ENCODE peak calls at places on chromosomes 3 and 15, in four cellular contexts. One of them, this sample, is unnamed.

GRCh38 chr15:57312323-57313133 is 63.8 kb upstream of the CGNL1 start:
- DNase-seq in lung: no peak
- DNase-seq in cardiac fibroblast: no peak
- DNase-seq in astrocyte: no peak
- DNase-seq in this sample: no peak

GRCh38 chr15:63256433-63256884 is 20.9 kb upstream of the APH1B start:
- DNase-seq in lung: no peak
- DNase-seq in cardiac fibroblast: peak
- DNase-seq in astrocyte: peak
- DNase-seq in this sample: peak

GRCh38 chr3:64627471-64628321 is 60.1 kb downstream of the ADAMTS9 start:
- DNase-seq in lung: no peak
- DNase-seq in cardiac fibroblast: no peak
- DNase-seq in astrocyte: no peak
- DNase-seq in this sample: no peak

GRCh38 chr3:186589856-186590579 is 19.5 kb downstream of the DNAJB11 start:
- DNase-seq in lung: peak
- DNase-seq in cardiac fibroblast: peak
- DNase-seq in astrocyte: peak
- DNase-seq in this sample: no peak

GRCh38 chr15:80567721-80568157 is 127.4 kb upstream of the ABHD17C start:
- DNase-seq in lung: peak
- DNase-seq in cardiac fibroblast: peak
- DNase-seq in astrocyte: peak
- DNase-seq in this sample: peak

GRCh38 chr15:73773428-73773827 is 20.3 kb upstream of the INSYN1 start:
- DNase-seq in lung: no peak
- DNase-seq in cardiac fibroblast: no peak
- DNase-seq in astrocyte: no peak
- DNase-seq in this sample: no peak

GRCh38 chr3:71511037-71511436 is 72.5 kb downstream of the FOXP1 start:
- DNase-seq in lung: no peak
- DNase-seq in cardiac fibroblast: peak
- DNase-seq in astrocyte: peak
- DNase-seq in this sample: no peak

GRCh38 chr15:73081321-73081958 is 29.2 kb downstream of the NEO1 start:
- DNase-seq in lung: no peak
- DNase-seq in cardiac fibroblast: peak
- DNase-seq in astrocyte: peak
- DNase-seq in this sample: peak

GRCh38 chr3:41158947-41159346 is 40.4 kb upstream of the CTNNB1 start:
- DNase-seq in lung: peak
- DNase-seq in cardiac fibroblast: no peak
- DNase-seq in astrocyte: peak
- DNase-seq in this sample: no peak

GRCh38 chr3:42271786-42272185 is 5.8 kb upstream of the CCK start:
- DNase-seq in lung: no peak
- DNase-seq in cardiac fibroblast: no peak
- DNase-seq in astrocyte: no peak
- DNase-seq in this sample: no peak
- H3K4me3 ChIP-seq in lung: no peak
- H3K4me3 ChIP-seq in cardiac fibroblast: no peak
- H3K4me3 ChIP-seq in astrocyte: no peak
- H3K4me3 ChIP-seq in this sample: no peak

DNA sequence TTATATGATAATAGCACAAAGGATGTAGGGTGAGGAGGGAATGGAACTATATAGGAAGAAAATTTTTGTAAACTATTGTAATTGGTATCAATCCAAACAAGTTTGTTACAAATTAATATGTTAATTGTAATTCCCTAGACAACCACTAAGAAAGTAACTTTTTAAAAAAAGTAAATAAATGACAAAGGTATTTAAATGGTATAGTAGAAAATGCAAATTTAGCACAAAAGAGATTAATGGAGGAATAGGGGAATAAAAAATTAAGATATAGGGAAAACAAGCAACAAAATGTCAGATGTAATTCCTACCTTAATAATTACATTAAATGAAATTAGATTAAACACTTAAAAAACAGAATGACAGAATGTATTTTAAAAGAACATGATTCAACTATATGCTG is 60.3 kb downstream of the TIMP4 start:
- DNase-seq in lung: no peak
- DNase-seq in cardiac fibroblast: no peak
- DNase-seq in astrocyte: no peak
- DNase-seq in this sample: no peak
- TF ChIP-seq CTCF in lung: no peak
- TF ChIP-seq CTCF in cardiac fibroblast: peak
- TF ChIP-seq CTCF in astrocyte: no peak
- TF ChIP-seq CTCF in this sample: no peak

DNA sequence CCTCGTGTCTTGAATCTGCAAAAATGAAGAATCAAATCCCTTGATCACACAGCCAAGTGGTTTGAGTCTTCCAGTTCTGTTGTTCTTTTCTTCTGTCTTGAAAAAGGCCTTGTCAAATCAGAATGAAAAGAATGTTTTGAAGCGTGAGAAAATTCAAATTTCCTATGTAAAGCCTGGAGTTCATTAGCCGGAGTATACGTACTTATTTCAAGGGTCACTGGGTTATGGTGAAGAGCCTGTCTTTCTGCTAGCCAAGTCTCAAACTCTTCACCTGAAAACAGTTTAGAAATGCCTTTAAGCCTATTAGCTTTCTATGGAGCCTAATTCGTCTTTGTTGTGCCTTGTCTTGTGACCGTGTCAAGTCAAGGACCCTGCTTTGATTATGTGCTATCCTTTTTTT is 185.1 kb upstream of the NECTIN3 start:
- DNase-seq in lung: no peak
- DNase-seq in cardiac fibroblast: no peak
- DNase-seq in astrocyte: no peak
- DNase-seq in this sample: no peak
- H3K4me3 ChIP-seq in lung: no peak
- H3K4me3 ChIP-seq in cardiac fibroblast: no peak
- H3K4me3 ChIP-seq in astrocyte: no peak
- H3K4me3 ChIP-seq in this sample: no peak

GRCh38 chr15:99253381-99254090 is 2.3 kb downstream of the LRRC28 start:
- DNase-seq in lung: no peak
- DNase-seq in cardiac fibroblast: peak
- DNase-seq in astrocyte: peak
- DNase-seq in this sample: peak
- TF ChIP-seq CTCF in lung: no peak
- TF ChIP-seq CTCF in cardiac fibroblast: no peak
- TF ChIP-seq CTCF in astrocyte: no peak
- TF ChIP-seq CTCF in this sample: no peak

GRCh38 chr3:165210727-165211126 is 14.5 kb upstream of the SLITRK3 start:
- DNase-seq in lung: no peak
- DNase-seq in cardiac fibroblast: no peak
- DNase-seq in astrocyte: no peak
- DNase-seq in this sample: no peak

GRCh38 chr3:165202995-165203394 is 6.8 kb upstream of the SLITRK3 start:
- DNase-seq in lung: no peak
- DNase-seq in cardiac fibroblast: no peak
- DNase-seq in astrocyte: no peak
- DNase-seq in this sample: no peak

GRCh38 chr3:165210132-165210531 is 13.9 kb upstream of the SLITRK3 start:
- DNase-seq in lung: no peak
- DNase-seq in cardiac fibroblast: no peak
- DNase-seq in astrocyte: no peak
- DNase-seq in this sample: no peak

GRCh38 chr3:165204445-165204844 is 8.3 kb upstream of the SLITRK3 start:
- DNase-seq in lung: no peak
- DNase-seq in cardiac fibroblast: no peak
- DNase-seq in astrocyte: no peak
- DNase-seq in this sample: no peak

DNA sequence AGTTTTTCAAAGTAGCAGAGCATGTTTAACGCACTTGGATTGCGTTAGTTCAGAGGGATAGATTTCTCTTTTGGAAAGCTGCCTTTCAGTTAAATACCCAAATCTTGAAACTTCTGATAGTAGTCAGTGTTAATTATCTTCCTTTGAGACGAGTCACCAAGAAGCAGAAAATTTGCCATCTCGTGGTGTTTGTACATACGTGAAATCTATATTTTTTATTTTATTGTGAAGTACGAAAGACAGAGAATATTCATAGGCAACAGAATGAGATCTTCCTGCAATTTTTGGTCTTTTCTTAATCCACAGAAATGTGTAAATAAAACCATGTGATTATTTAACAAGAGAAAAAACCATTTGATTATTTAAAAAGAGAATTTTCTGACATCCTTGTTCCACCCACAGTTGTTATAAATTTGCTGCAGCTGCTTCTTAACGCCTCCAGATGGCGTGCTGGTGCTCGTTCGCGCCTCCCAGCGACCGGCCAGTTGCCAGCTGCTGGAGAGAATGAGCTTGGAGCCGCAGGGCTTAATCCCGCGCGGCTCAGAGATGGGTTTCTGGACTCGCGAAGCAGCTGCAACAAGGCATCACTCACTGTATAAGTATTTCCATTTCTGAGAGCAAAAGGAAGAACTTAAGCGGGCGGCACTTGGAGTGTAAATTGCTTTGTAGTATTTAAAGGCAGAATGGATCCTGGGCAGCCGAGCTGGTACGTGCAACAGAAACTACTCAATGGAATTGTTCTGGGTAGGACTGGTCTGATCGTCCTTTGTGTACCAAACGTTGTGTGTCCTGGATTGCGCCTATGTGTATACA is 10.5 kb upstream of the SLITRK3 start:
- DNase-seq in lung: peak
- DNase-seq in cardiac fibroblast: peak
- DNase-seq in astrocyte: peak
- DNase-seq in this sample: peak
- H3K4me3 ChIP-seq in lung: no peak
- H3K4me3 ChIP-seq in cardiac fibroblast: peak
- H3K4me3 ChIP-seq in astrocyte: peak
- H3K4me3 ChIP-seq in this sample: no peak

This sample was measured in HFF-Myc.